ENCODE peak calls at places on chromosomes 12 and 14, in five cellular contexts. One of them, this sample, is unnamed.

GRCh38 chr14:101229666-101230065 is 326.1 kb upstream of the RTL1 start:
- DNase-seq in left ventricle myocardium inferior: no peak
- DNase-seq in anterior cingulate cortex: no peak
- DNase-seq in activated CD4-positive, alpha-beta T cell treated with anti-CD3 and anti-CD28 coated beads for 36 hours: no peak
- DNase-seq in foreskin melanocyte: no peak
- DNase-seq in this sample: no peak

GRCh38 chr12:49901026-49901425 is 2.7 kb downstream of the FAIM2 start:
- DNase-seq in left ventricle myocardium inferior: no peak
- DNase-seq in anterior cingulate cortex: no peak
- DNase-seq in activated CD4-positive, alpha-beta T cell treated with anti-CD3 and anti-CD28 coated beads for 36 hours: no peak
- DNase-seq in foreskin melanocyte: no peak
- DNase-seq in this sample: no peak

GRCh38 chr14:65238456-65238855 is 136.1 kb upstream of the MAX start:
- DNase-seq in left ventricle myocardium inferior: no peak
- DNase-seq in anterior cingulate cortex: no peak
- DNase-seq in activated CD4-positive, alpha-beta T cell treated with anti-CD3 and anti-CD28 coated beads for 36 hours: no peak
- DNase-seq in foreskin melanocyte: no peak
- DNase-seq in this sample: no peak

GRCh38 chr12:74985986-74986319 is 223.7 kb downstream of the KCNC2 start:
- DNase-seq in left ventricle myocardium inferior: no peak
- DNase-seq in anterior cingulate cortex: no peak
- DNase-seq in activated CD4-positive, alpha-beta T cell treated with anti-CD3 and anti-CD28 coated beads for 36 hours: no peak
- DNase-seq in foreskin melanocyte: no peak
- DNase-seq in this sample: no peak

GRCh38 chr14:37142835-37143499 is 29.4 kb downstream of the SLC25A21 start:
- DNase-seq in left ventricle myocardium inferior: no peak
- DNase-seq in anterior cingulate cortex: no peak
- DNase-seq in activated CD4-positive, alpha-beta T cell treated with anti-CD3 and anti-CD28 coated beads for 36 hours: no peak
- DNase-seq in foreskin melanocyte: no peak
- DNase-seq in this sample: no peak

GRCh38 chr14:93049295-93049694 is 66.4 kb downstream of the ITPK1 start:
- DNase-seq in left ventricle myocardium inferior: no peak
- DNase-seq in anterior cingulate cortex: no peak
- DNase-seq in activated CD4-positive, alpha-beta T cell treated with anti-CD3 and anti-CD28 coated beads for 36 hours: no peak
- DNase-seq in foreskin melanocyte: no peak
- DNase-seq in this sample: no peak

GRCh38 chr12:27176765-27177164 is 67.3 kb upstream of the STK38L start:
- DNase-seq in left ventricle myocardium inferior: no peak
- DNase-seq in anterior cingulate cortex: no peak
- DNase-seq in activated CD4-positive, alpha-beta T cell treated with anti-CD3 and anti-CD28 coated beads for 36 hours: peak
- DNase-seq in foreskin melanocyte: no peak
- DNase-seq in this sample: no peak

GRCh38 chr12:2773199-2773875 is 21.4 kb upstream of the FKBP4 start:
- DNase-seq in left ventricle myocardium inferior: no peak
- DNase-seq in anterior cingulate cortex: no peak
- DNase-seq in activated CD4-positive, alpha-beta T cell treated with anti-CD3 and anti-CD28 coated beads for 36 hours: no peak
- DNase-seq in foreskin melanocyte: no peak
- DNase-seq in this sample: no peak

GRCh38 chr14:93285048-93285447 is 47.8 kb downstream of the BTBD7 start:
- DNase-seq in left ventricle myocardium inferior: no peak
- DNase-seq in anterior cingulate cortex: no peak
- DNase-seq in activated CD4-positive, alpha-beta T cell treated with anti-CD3 and anti-CD28 coated beads for 36 hours: no peak
- DNase-seq in foreskin melanocyte: no peak
- DNase-seq in this sample: no peak

GRCh38 chr12:98885778-98886177 is 240.7 kb downstream of the APAF1 start:
- DNase-seq in left ventricle myocardium inferior: no peak
- DNase-seq in anterior cingulate cortex: no peak
- DNase-seq in activated CD4-positive, alpha-beta T cell treated with anti-CD3 and anti-CD28 coated beads for 36 hours: no peak
- DNase-seq in foreskin melanocyte: no peak
- DNase-seq in this sample: no peak

GRCh38 chr14:61527325-61528100 is 167.8 kb upstream of the HIF1A start:
- DNase-seq in left ventricle myocardium inferior: no peak
- DNase-seq in anterior cingulate cortex: no peak
- DNase-seq in activated CD4-positive, alpha-beta T cell treated with anti-CD3 and anti-CD28 coated beads for 36 hours: no peak
- DNase-seq in foreskin melanocyte: no peak
- DNase-seq in this sample: no peak

GRCh38 chr14:104551851-104552737 is 27.5 kb upstream of the C14orf180 start:
- DNase-seq in left ventricle myocardium inferior: peak
- DNase-seq in anterior cingulate cortex: no peak
- DNase-seq in activated CD4-positive, alpha-beta T cell treated with anti-CD3 and anti-CD28 coated beads for 36 hours: peak
- DNase-seq in foreskin melanocyte: no peak
- DNase-seq in this sample: no peak

GRCh38 chr12:82867782-82868505 is 181.2 kb downstream of the TMTC2 start:
- DNase-seq in left ventricle myocardium inferior: no peak
- DNase-seq in anterior cingulate cortex: no peak
- DNase-seq in activated CD4-positive, alpha-beta T cell treated with anti-CD3 and anti-CD28 coated beads for 36 hours: no peak
- DNase-seq in foreskin melanocyte: no peak
- DNase-seq in this sample: no peak

GRCh38 chr14:56004807-56005579 is 113.2 kb upstream of the PELI2 start:
- DNase-seq in left ventricle myocardium inferior: no peak
- DNase-seq in anterior cingulate cortex: no peak
- DNase-seq in activated CD4-positive, alpha-beta T cell treated with anti-CD3 and anti-CD28 coated beads for 36 hours: peak
- DNase-seq in foreskin melanocyte: peak
- DNase-seq in this sample: peak

GRCh38 chr14:58082491-58083098 is 69.4 kb downstream of the ARMH4 start:
- DNase-seq in left ventricle myocardium inferior: no peak
- DNase-seq in anterior cingulate cortex: no peak
- DNase-seq in activated CD4-positive, alpha-beta T cell treated with anti-CD3 and anti-CD28 coated beads for 36 hours: no peak
- DNase-seq in foreskin melanocyte: peak
- DNase-seq in this sample: no peak

GRCh38 chr14:60622210-60622919 is 26.9 kb downstream of the SIX1 start:
- DNase-seq in left ventricle myocardium inferior: no peak
- DNase-seq in anterior cingulate cortex: no peak
- DNase-seq in activated CD4-positive, alpha-beta T cell treated with anti-CD3 and anti-CD28 coated beads for 36 hours: no peak
- DNase-seq in foreskin melanocyte: no peak
- DNase-seq in this sample: no peak

GRCh38 chr12:6370994-6371754 is 4.2 kb downstream of the SCNN1A start:
- DNase-seq in left ventricle myocardium inferior: no peak
- DNase-seq in anterior cingulate cortex: no peak
- DNase-seq in activated CD4-positive, alpha-beta T cell treated with anti-CD3 and anti-CD28 coated beads for 36 hours: peak
- DNase-seq in foreskin melanocyte: no peak
- DNase-seq in this sample: no peak

GRCh38 chr14:61911534-61911933 is 149.3 kb downstream of the SNAPC1 start:
- DNase-seq in left ventricle myocardium inferior: no peak
- DNase-seq in anterior cingulate cortex: no peak
- DNase-seq in activated CD4-positive, alpha-beta T cell treated with anti-CD3 and anti-CD28 coated beads for 36 hours: no peak
- DNase-seq in foreskin melanocyte: no peak
- DNase-seq in this sample: peak

GRCh38 chr14:77469539-77469938 is 11.6 kb downstream of the AHSA1 start:
- DNase-seq in left ventricle myocardium inferior: no peak
- DNase-seq in anterior cingulate cortex: no peak
- DNase-seq in activated CD4-positive, alpha-beta T cell treated with anti-CD3 and anti-CD28 coated beads for 36 hours: no peak
- DNase-seq in foreskin melanocyte: no peak
- DNase-seq in this sample: no peak

GRCh38 chr12:132162508-132163031 is 18.3 kb downstream of the NOC4L start:
- DNase-seq in left ventricle myocardium inferior: no peak
- DNase-seq in anterior cingulate cortex: no peak
- DNase-seq in activated CD4-positive, alpha-beta T cell treated with anti-CD3 and anti-CD28 coated beads for 36 hours: no peak
- DNase-seq in foreskin melanocyte: no peak
- DNase-seq in this sample: peak

GRCh38 chr14:67602995-67603545 is 3.0 kb upstream of the PIGH start:
- DNase-seq in left ventricle myocardium inferior: no peak
- DNase-seq in anterior cingulate cortex: no peak
- DNase-seq in activated CD4-positive, alpha-beta T cell treated with anti-CD3 and anti-CD28 coated beads for 36 hours: no peak
- DNase-seq in foreskin melanocyte: no peak
- DNase-seq in this sample: no peak